ENCODE peak calls at places on chromosomes 7 and 10, in ten cellular contexts. One of them, this sample, is unnamed. For H3K36me3, the result is how much of the 10 kb centered on the place peaks cover.

GRCh38 chr7:106371629-106372028 is 86.8 kb upstream of the NAMPT start:
- DNase-seq in neural progenitor cell: no peak
- DNase-seq in BE2C: no peak
- DNase-seq in right lobe of liver: peak
- DNase-seq in fibroblast of lung: no peak
- DNase-seq in cardiac muscle cell: no peak
- DNase-seq in Panc1: no peak
- DNase-seq in lung: peak
- DNase-seq in transverse colon: no peak
- DNase-seq in body of pancreas: peak
- DNase-seq in this sample: no peak

GRCh38 chr7:92244803-92245486 is 769 bp downstream of the KRIT1 start:
- DNase-seq in neural progenitor cell: no peak
- DNase-seq in BE2C: no peak
- DNase-seq in right lobe of liver: no peak
- DNase-seq in fibroblast of lung: peak
- DNase-seq in cardiac muscle cell: peak
- DNase-seq in Panc1: no peak
- DNase-seq in lung: no peak
- DNase-seq in transverse colon: no peak
- DNase-seq in body of pancreas: no peak
- DNase-seq in this sample: no peak

GRCh38 chr10:98886686-98887085 is 349.0 kb downstream of the HPSE2 start:
- DNase-seq in neural progenitor cell: no peak
- DNase-seq in BE2C: no peak
- DNase-seq in right lobe of liver: no peak
- DNase-seq in fibroblast of lung: peak
- DNase-seq in cardiac muscle cell: peak
- DNase-seq in Panc1: no peak
- DNase-seq in lung: no peak
- DNase-seq in transverse colon: no peak
- DNase-seq in body of pancreas: no peak
- DNase-seq in this sample: no peak

GRCh38 chr7:24336461-24336860 is 52.5 kb downstream of the NPY start:
- DNase-seq in neural progenitor cell: no peak
- DNase-seq in BE2C: no peak
- DNase-seq in right lobe of liver: no peak
- DNase-seq in fibroblast of lung: no peak
- DNase-seq in cardiac muscle cell: no peak
- DNase-seq in Panc1: no peak
- DNase-seq in lung: no peak
- DNase-seq in transverse colon: no peak
- DNase-seq in body of pancreas: no peak
- DNase-seq in this sample: no peak

GRCh38 chr7:140079121-140079536 is 16.4 kb upstream of the PARP12 start:
- DNase-seq in neural progenitor cell: peak
- DNase-seq in BE2C: peak
- DNase-seq in right lobe of liver: no peak
- DNase-seq in fibroblast of lung: peak
- DNase-seq in cardiac muscle cell: peak
- DNase-seq in Panc1: no peak
- DNase-seq in lung: peak
- DNase-seq in transverse colon: no peak
- DNase-seq in body of pancreas: no peak
- DNase-seq in this sample: no peak

GRCh38 chr7:126637538-126637937 is 615.2 kb downstream of the GRM8 start:
- DNase-seq in neural progenitor cell: no peak
- DNase-seq in BE2C: no peak
- DNase-seq in right lobe of liver: no peak
- DNase-seq in fibroblast of lung: no peak
- DNase-seq in cardiac muscle cell: no peak
- DNase-seq in Panc1: no peak
- DNase-seq in lung: no peak
- DNase-seq in transverse colon: no peak
- DNase-seq in body of pancreas: no peak
- DNase-seq in this sample: no peak

GRCh38 chr10:132884691-132885271 is 57.6 kb downstream of the CFAP46 start:
- DNase-seq in neural progenitor cell: no peak
- DNase-seq in BE2C: no peak
- DNase-seq in right lobe of liver: peak
- DNase-seq in fibroblast of lung: no peak
- DNase-seq in cardiac muscle cell: no peak
- DNase-seq in Panc1: no peak
- DNase-seq in lung: no peak
- DNase-seq in transverse colon: no peak
- DNase-seq in body of pancreas: no peak
- DNase-seq in this sample: no peak

GRCh38 chr7:137790828-137791227 is 55.9 kb downstream of the DGKI start:
- DNase-seq in neural progenitor cell: no peak
- DNase-seq in BE2C: no peak
- DNase-seq in right lobe of liver: no peak
- DNase-seq in fibroblast of lung: no peak
- DNase-seq in cardiac muscle cell: no peak
- DNase-seq in Panc1: no peak
- DNase-seq in lung: no peak
- DNase-seq in transverse colon: no peak
- DNase-seq in body of pancreas: no peak
- DNase-seq in this sample: no peak

GRCh38 chr7:37908221-37908788 is 8.3 kb downstream of the SFRP4 start:
- DNase-seq in neural progenitor cell: no peak
- DNase-seq in BE2C: no peak
- DNase-seq in right lobe of liver: no peak
- DNase-seq in fibroblast of lung: peak
- DNase-seq in cardiac muscle cell: peak
- DNase-seq in Panc1: no peak
- DNase-seq in lung: no peak
- DNase-seq in transverse colon: no peak
- DNase-seq in body of pancreas: no peak
- DNase-seq in this sample: peak

GRCh38 chr10:124632566-124632965 is 111.6 kb downstream of the FAM53B start:
- DNase-seq in neural progenitor cell: no peak
- DNase-seq in BE2C: no peak
- DNase-seq in right lobe of liver: no peak
- DNase-seq in fibroblast of lung: peak
- DNase-seq in cardiac muscle cell: no peak
- DNase-seq in Panc1: no peak
- DNase-seq in lung: no peak
- DNase-seq in transverse colon: no peak
- DNase-seq in body of pancreas: no peak
- DNase-seq in this sample: no peak

DNA sequence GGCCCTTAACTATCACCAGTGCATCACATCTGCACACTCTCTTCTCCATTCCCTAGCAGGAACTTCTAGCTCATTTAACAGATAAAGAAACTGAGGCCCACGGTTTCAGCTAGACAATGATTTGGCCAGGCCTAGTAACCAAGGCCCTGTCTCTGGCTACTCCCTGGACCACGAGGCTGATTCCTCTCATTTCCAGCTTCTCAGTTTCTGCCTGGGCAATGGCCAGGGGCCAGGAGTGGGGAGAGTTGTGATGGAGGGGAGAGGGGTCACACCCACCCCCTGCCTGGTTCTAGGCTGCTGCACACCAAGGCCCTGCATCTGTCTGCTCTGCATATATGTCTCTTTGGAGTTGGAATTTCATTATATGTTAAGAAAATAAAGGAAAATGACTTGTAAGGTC is 13.5 kb downstream of the AQP1 start:
- DNase-seq in neural progenitor cell: no peak
- DNase-seq in BE2C: peak
- DNase-seq in right lobe of liver: peak
- DNase-seq in fibroblast of lung: no peak
- DNase-seq in cardiac muscle cell: no peak
- DNase-seq in Panc1: no peak
- DNase-seq in lung: no peak
- DNase-seq in transverse colon: no peak
- DNase-seq in body of pancreas: no peak
- DNase-seq in this sample: no peak
- H3K4me3 ChIP-seq in neural progenitor cell: no peak
- H3K4me3 ChIP-seq in BE2C: no peak
- H3K4me3 ChIP-seq in right lobe of liver: no peak
- H3K4me3 ChIP-seq in fibroblast of lung: no peak
- H3K4me3 ChIP-seq in cardiac muscle cell: no peak
- H3K4me3 ChIP-seq in Panc1: no peak
- H3K4me3 ChIP-seq in lung: no peak
- H3K4me3 ChIP-seq in transverse colon: no peak
- H3K4me3 ChIP-seq in body of pancreas: no peak
- H3K4me3 ChIP-seq in this sample: no peak

GRCh38 chr10:61608255-61609040 is 54.3 kb upstream of the CABCOCO1 start:
- DNase-seq in neural progenitor cell: no peak
- DNase-seq in BE2C: no peak
- DNase-seq in right lobe of liver: no peak
- DNase-seq in fibroblast of lung: peak
- DNase-seq in cardiac muscle cell: peak
- DNase-seq in Panc1: no peak
- DNase-seq in lung: no peak
- DNase-seq in transverse colon: no peak
- DNase-seq in body of pancreas: no peak
- DNase-seq in this sample: no peak

GRCh38 chr10:61612009-61612408 is 50.7 kb upstream of the CABCOCO1 start:
- DNase-seq in neural progenitor cell: no peak
- DNase-seq in BE2C: no peak
- DNase-seq in right lobe of liver: no peak
- DNase-seq in fibroblast of lung: no peak
- DNase-seq in cardiac muscle cell: no peak
- DNase-seq in Panc1: no peak
- DNase-seq in lung: no peak
- DNase-seq in transverse colon: no peak
- DNase-seq in body of pancreas: no peak
- DNase-seq in this sample: no peak

GRCh38 chr10:61609609-61610166 is 53.0 kb upstream of the CABCOCO1 start:
- DNase-seq in neural progenitor cell: no peak
- DNase-seq in BE2C: no peak
- DNase-seq in right lobe of liver: no peak
- DNase-seq in fibroblast of lung: no peak
- DNase-seq in cardiac muscle cell: no peak
- DNase-seq in Panc1: no peak
- DNase-seq in lung: no peak
- DNase-seq in transverse colon: no peak
- DNase-seq in body of pancreas: no peak
- DNase-seq in this sample: no peak

GRCh38 chr10:61605221-61605620 is 57.5 kb upstream of the CABCOCO1 start:
- DNase-seq in neural progenitor cell: no peak
- DNase-seq in BE2C: no peak
- DNase-seq in right lobe of liver: no peak
- DNase-seq in fibroblast of lung: no peak
- DNase-seq in cardiac muscle cell: no peak
- DNase-seq in Panc1: no peak
- DNase-seq in lung: no peak
- DNase-seq in transverse colon: no peak
- DNase-seq in body of pancreas: no peak
- DNase-seq in this sample: no peak

DNA sequence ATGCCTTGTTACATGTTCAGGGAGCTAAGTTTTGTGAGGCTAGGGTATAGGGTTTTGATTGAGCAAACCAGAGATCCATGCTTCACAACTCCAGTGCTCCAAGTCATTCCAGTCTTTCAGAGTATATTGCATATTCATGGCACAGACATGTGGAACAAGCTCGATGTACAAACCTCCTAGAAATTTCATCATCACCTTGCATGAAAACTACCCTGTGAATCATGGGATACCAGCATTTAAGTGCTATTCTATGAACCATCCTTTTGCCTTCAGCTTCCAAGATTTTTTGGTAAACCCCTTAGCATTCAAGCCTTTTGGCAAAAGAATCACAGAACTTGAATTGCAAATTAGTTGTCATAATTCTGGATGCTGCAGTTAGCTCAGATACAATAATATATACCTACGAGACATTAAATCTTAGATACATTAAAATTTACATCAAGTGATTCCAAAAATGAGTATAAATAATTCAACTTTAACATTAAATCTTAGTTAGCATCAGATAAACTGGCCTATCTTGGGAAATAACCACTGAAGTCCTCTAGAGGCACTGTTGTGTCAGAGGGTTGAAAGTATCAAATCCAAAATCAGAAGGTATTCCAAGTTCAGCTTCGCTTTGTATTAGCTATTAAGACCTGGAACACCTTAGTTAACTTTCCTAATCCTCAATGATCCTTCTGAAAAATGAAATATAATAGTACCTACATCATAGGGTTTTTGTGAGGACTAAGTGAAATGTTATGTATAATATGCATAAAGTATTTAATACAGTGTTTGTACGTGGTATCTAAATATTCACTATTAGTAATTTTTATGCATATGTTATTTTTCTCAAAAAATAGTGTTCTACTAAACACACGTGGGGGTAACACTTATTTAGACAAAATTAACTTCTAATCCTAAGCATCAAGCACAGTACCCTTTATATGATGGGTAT is 55.5 kb upstream of the CABCOCO1 start:
- DNase-seq in neural progenitor cell: no peak
- DNase-seq in BE2C: no peak
- DNase-seq in right lobe of liver: no peak
- DNase-seq in fibroblast of lung: peak
- DNase-seq in cardiac muscle cell: no peak
- DNase-seq in Panc1: no peak
- DNase-seq in lung: no peak
- DNase-seq in transverse colon: no peak
- DNase-seq in body of pancreas: no peak
- DNase-seq in this sample: no peak
- TF ChIP-seq CTCF in neural progenitor cell: peak
- TF ChIP-seq CTCF in BE2C: peak
- TF ChIP-seq CTCF in right lobe of liver: peak
- TF ChIP-seq CTCF in fibroblast of lung: peak
- TF ChIP-seq CTCF in cardiac muscle cell: peak
- TF ChIP-seq CTCF in Panc1: peak
- TF ChIP-seq CTCF in lung: no peak
- TF ChIP-seq CTCF in transverse colon: peak
- TF ChIP-seq CTCF in body of pancreas: peak
- TF ChIP-seq CTCF in this sample: peak

GRCh38 chr7:53983505-53983904 is 558.7 kb upstream of the VSTM2A start:
- DNase-seq in neural progenitor cell: no peak
- DNase-seq in BE2C: no peak
- DNase-seq in right lobe of liver: no peak
- DNase-seq in fibroblast of lung: no peak
- DNase-seq in cardiac muscle cell: no peak
- DNase-seq in Panc1: no peak
- DNase-seq in lung: no peak
- DNase-seq in transverse colon: no peak
- DNase-seq in body of pancreas: no peak
- DNase-seq in this sample: no peak

GRCh38 chr7:53988376-53988775 is 553.8 kb upstream of the VSTM2A start:
- DNase-seq in neural progenitor cell: no peak
- DNase-seq in BE2C: no peak
- DNase-seq in right lobe of liver: no peak
- DNase-seq in fibroblast of lung: no peak
- DNase-seq in cardiac muscle cell: no peak
- DNase-seq in Panc1: no peak
- DNase-seq in lung: no peak
- DNase-seq in transverse colon: no peak
- DNase-seq in body of pancreas: no peak
- DNase-seq in this sample: no peak

GRCh38 chr7:53984776-53985175 is 557.4 kb upstream of the VSTM2A start:
- DNase-seq in neural progenitor cell: no peak
- DNase-seq in BE2C: no peak
- DNase-seq in right lobe of liver: no peak
- DNase-seq in fibroblast of lung: no peak
- DNase-seq in cardiac muscle cell: no peak
- DNase-seq in Panc1: no peak
- DNase-seq in lung: no peak
- DNase-seq in transverse colon: no peak
- DNase-seq in body of pancreas: no peak
- DNase-seq in this sample: no peak
- H3K36me3 ChIP-seq in neural progenitor cell: under half
- H3K36me3 ChIP-seq in BE2C: under half
- H3K36me3 ChIP-seq in right lobe of liver: under half
- H3K36me3 ChIP-seq in fibroblast of lung: under half
- H3K36me3 ChIP-seq in cardiac muscle cell: under half
- H3K36me3 ChIP-seq in Panc1: under half
- H3K36me3 ChIP-seq in lung: under half
- H3K36me3 ChIP-seq in transverse colon: under half
- H3K36me3 ChIP-seq in body of pancreas: under half
- H3K36me3 ChIP-seq in this sample: under half

GRCh38 chr7:151061241-151062110 is 2.1 kb downstream of the SLC4A2 start:
- DNase-seq in neural progenitor cell: peak
- DNase-seq in BE2C: no peak
- DNase-seq in right lobe of liver: no peak
- DNase-seq in fibroblast of lung: no peak
- DNase-seq in cardiac muscle cell: peak
- DNase-seq in Panc1: no peak
- DNase-seq in lung: peak
- DNase-seq in transverse colon: no peak
- DNase-seq in body of pancreas: no peak
- DNase-seq in this sample: no peak
- H3K4me3 ChIP-seq in neural progenitor cell: peak
- H3K4me3 ChIP-seq in BE2C: peak
- H3K4me3 ChIP-seq in right lobe of liver: no peak
- H3K4me3 ChIP-seq in fibroblast of lung: peak
- H3K4me3 ChIP-seq in cardiac muscle cell: peak
- H3K4me3 ChIP-seq in Panc1: peak
- H3K4me3 ChIP-seq in lung: no peak
- H3K4me3 ChIP-seq in transverse colon: peak
- H3K4me3 ChIP-seq in body of pancreas: no peak
- H3K4me3 ChIP-seq in this sample: peak